ENCODE peak calls at places on chromosomes 5 and 9, in seven cellular contexts. One of them, this sample, is unnamed.

GRCh38 chr5:32298056-32298420 is 14.7 kb downstream of the MTMR12 start:
- DNase-seq in GM12864: no peak
- DNase-seq in IMR-90: no peak
- DNase-seq in lower leg skin: no peak
- DNase-seq in fibroblast of lung: no peak
- DNase-seq in adrenal gland: no peak
- DNase-seq in BJ: no peak
- DNase-seq in this sample: no peak

GRCh38 chr9:92986175-92987110 is 39.1 kb downstream of the FGD3 start:
- DNase-seq in GM12864: no peak
- DNase-seq in IMR-90: no peak
- DNase-seq in lower leg skin: no peak
- DNase-seq in fibroblast of lung: peak
- DNase-seq in adrenal gland: no peak
- DNase-seq in BJ: no peak
- DNase-seq in this sample: no peak

GRCh38 chr9:4339783-4340335 is 40.0 kb upstream of the GLIS3 start:
- DNase-seq in GM12864: no peak
- DNase-seq in IMR-90: peak
- DNase-seq in lower leg skin: no peak
- DNase-seq in fibroblast of lung: no peak
- DNase-seq in adrenal gland: no peak
- DNase-seq in BJ: no peak
- DNase-seq in this sample: no peak

GRCh38 chr5:151775025-151775606 is 3.4 kb downstream of the G3BP1 start:
- DNase-seq in GM12864: no peak
- DNase-seq in IMR-90: no peak
- DNase-seq in lower leg skin: no peak
- DNase-seq in fibroblast of lung: no peak
- DNase-seq in adrenal gland: no peak
- DNase-seq in BJ: no peak
- DNase-seq in this sample: no peak

GRCh38 chr5:10374032-10374431 is 20.5 kb downstream of the MARCHF6 start:
- DNase-seq in GM12864: no peak
- DNase-seq in IMR-90: no peak
- DNase-seq in lower leg skin: no peak
- DNase-seq in fibroblast of lung: no peak
- DNase-seq in adrenal gland: no peak
- DNase-seq in BJ: no peak
- DNase-seq in this sample: no peak

GRCh38 chr9:126690431-126691051 is 76.8 kb downstream of the LMX1B start:
- DNase-seq in GM12864: no peak
- DNase-seq in IMR-90: no peak
- DNase-seq in lower leg skin: no peak
- DNase-seq in fibroblast of lung: no peak
- DNase-seq in adrenal gland: no peak
- DNase-seq in BJ: no peak
- DNase-seq in this sample: no peak

GRCh38 chr5:133460172-133460758 is 152.1 kb downstream of the FSTL4 start:
- DNase-seq in GM12864: no peak
- DNase-seq in IMR-90: no peak
- DNase-seq in lower leg skin: no peak
- DNase-seq in fibroblast of lung: peak
- DNase-seq in adrenal gland: no peak
- DNase-seq in BJ: no peak
- DNase-seq in this sample: no peak

GRCh38 chr5:134982230-134982629 is 14.5 kb downstream of the CATSPER3 start:
- DNase-seq in GM12864: no peak
- DNase-seq in IMR-90: no peak
- DNase-seq in lower leg skin: no peak
- DNase-seq in fibroblast of lung: peak
- DNase-seq in adrenal gland: no peak
- DNase-seq in BJ: no peak
- DNase-seq in this sample: no peak

GRCh38 chr5:180370861-180371641 is 17.9 kb upstream of the GFPT2 start:
- DNase-seq in GM12864: no peak
- DNase-seq in IMR-90: no peak
- DNase-seq in lower leg skin: no peak
- DNase-seq in fibroblast of lung: no peak
- DNase-seq in adrenal gland: no peak
- DNase-seq in BJ: no peak
- DNase-seq in this sample: no peak

GRCh38 chr5:172114875-172115422 is 73.1 kb downstream of the STK10 start:
- DNase-seq in GM12864: peak
- DNase-seq in IMR-90: no peak
- DNase-seq in lower leg skin: no peak
- DNase-seq in fibroblast of lung: no peak
- DNase-seq in adrenal gland: no peak
- DNase-seq in BJ: no peak
- DNase-seq in this sample: no peak

GRCh38 chr9:133166392-133166791 is 2.7 kb upstream of the GBGT1 start:
- DNase-seq in GM12864: no peak
- DNase-seq in IMR-90: no peak
- DNase-seq in lower leg skin: no peak
- DNase-seq in fibroblast of lung: no peak
- DNase-seq in adrenal gland: no peak
- DNase-seq in BJ: no peak
- DNase-seq in this sample: no peak

GRCh38 chr5:158126442-158127399 is 267.8 kb upstream of the CLINT1 start:
- DNase-seq in GM12864: no peak
- DNase-seq in IMR-90: no peak
- DNase-seq in lower leg skin: no peak
- DNase-seq in fibroblast of lung: peak
- DNase-seq in adrenal gland: no peak
- DNase-seq in BJ: no peak
- DNase-seq in this sample: no peak

GRCh38 chr5:2251751-2252150 is 369.0 kb upstream of the IRX4 start:
- DNase-seq in GM12864: no peak
- DNase-seq in IMR-90: no peak
- DNase-seq in lower leg skin: no peak
- DNase-seq in fibroblast of lung: no peak
- DNase-seq in adrenal gland: no peak
- DNase-seq in BJ: no peak
- DNase-seq in this sample: no peak

DNA sequence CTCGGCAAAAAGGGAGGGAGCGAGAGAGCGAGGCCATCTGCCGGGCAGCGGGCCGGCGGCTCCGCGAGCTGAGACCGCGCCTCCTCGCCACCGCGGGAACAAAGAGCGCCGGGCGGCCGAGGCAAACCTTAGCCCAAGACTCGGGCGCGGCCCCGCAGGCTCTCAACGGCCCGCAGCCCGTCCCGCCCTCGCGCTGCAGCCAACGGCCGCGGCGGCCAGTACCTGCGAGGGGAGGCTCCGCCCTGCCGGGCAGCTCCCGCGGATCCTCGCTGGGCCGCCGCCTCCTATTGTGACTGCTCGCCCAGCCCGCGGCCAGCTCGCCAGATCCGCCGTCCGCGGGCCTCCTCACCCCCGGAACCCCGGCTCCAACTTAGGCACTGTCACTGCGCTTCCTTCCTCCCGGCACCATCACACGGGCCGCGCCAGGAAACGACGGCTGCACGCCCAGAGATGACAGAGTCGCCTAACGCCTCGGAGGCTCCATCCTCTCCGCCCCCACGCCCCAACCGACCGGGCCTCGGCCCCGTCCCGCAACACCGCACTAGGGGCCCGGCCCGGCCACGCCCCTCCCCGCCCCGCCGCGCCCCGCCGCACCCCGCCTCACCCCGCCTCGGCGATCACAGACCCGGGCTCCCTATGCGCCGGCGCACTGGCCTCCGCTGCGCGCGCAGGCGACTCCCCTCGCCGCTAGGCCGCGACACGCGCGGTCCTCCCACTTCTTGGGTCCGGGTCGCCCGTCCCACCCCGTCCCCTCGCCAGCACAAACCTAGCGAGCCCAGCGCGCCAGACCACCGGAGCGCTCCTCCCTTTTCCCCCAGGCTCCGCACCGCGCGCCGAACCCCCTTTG is 486 bp upstream of the RNF38 start:
- DNase-seq in GM12864: peak
- DNase-seq in IMR-90: peak
- DNase-seq in lower leg skin: peak
- DNase-seq in fibroblast of lung: peak
- DNase-seq in adrenal gland: peak
- DNase-seq in BJ: no peak
- DNase-seq in this sample: no peak
- TF ChIP-seq CTCF in GM12864: no peak
- TF ChIP-seq CTCF in IMR-90: no peak
- TF ChIP-seq CTCF in lower leg skin: no peak
- TF ChIP-seq CTCF in fibroblast of lung: no peak
- TF ChIP-seq CTCF in adrenal gland: no peak
- TF ChIP-seq CTCF in BJ: no peak
- TF ChIP-seq CTCF in this sample: no peak

DNA sequence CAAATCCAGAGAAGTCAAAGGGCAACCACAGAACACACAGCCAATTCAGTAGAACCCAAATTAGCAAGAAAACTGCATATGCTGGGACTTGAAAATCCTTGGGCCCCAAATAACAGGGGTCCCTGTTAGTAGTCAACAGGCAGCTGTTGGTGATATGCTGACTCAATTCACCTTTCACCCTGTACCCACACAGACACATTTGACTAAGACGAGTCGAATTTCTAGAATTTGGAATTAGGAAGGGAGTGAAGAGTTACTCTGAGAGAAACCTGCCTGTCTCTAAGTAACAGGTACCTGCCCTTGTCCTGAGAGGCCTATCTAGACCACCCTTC is 817 bp upstream of the VCP start:
- DNase-seq in GM12864: no peak
- DNase-seq in IMR-90: peak
- DNase-seq in lower leg skin: no peak
- DNase-seq in fibroblast of lung: no peak
- DNase-seq in adrenal gland: no peak
- DNase-seq in BJ: no peak
- DNase-seq in this sample: no peak
- H3K4me3 ChIP-seq in GM12864: peak
- H3K4me3 ChIP-seq in IMR-90: no peak
- H3K4me3 ChIP-seq in lower leg skin: no peak
- H3K4me3 ChIP-seq in fibroblast of lung: no peak
- H3K4me3 ChIP-seq in adrenal gland: no peak
- H3K4me3 ChIP-seq in BJ: no peak
- H3K4me3 ChIP-seq in this sample: no peak

GRCh38 chr5:177455036-177455660 is 8.5 kb downstream of the PRR7 start:
- DNase-seq in GM12864: peak
- DNase-seq in IMR-90: peak
- DNase-seq in lower leg skin: no peak
- DNase-seq in fibroblast of lung: peak
- DNase-seq in adrenal gland: peak
- DNase-seq in BJ: no peak
- DNase-seq in this sample: no peak

GRCh38 chr5:177455661-177456590 is 9.3 kb downstream of the PRR7 start:
- DNase-seq in GM12864: peak
- DNase-seq in IMR-90: peak
- DNase-seq in lower leg skin: peak
- DNase-seq in fibroblast of lung: peak
- DNase-seq in adrenal gland: peak
- DNase-seq in BJ: no peak
- DNase-seq in this sample: no peak

GRCh38 chr5:177458122-177458681 is 11.6 kb downstream of the PRR7 start:
- DNase-seq in GM12864: no peak
- DNase-seq in IMR-90: no peak
- DNase-seq in lower leg skin: no peak
- DNase-seq in fibroblast of lung: no peak
- DNase-seq in adrenal gland: no peak
- DNase-seq in BJ: no peak
- DNase-seq in this sample: no peak

GRCh38 chr5:177457239-177458121 is 10.9 kb downstream of the PRR7 start:
- DNase-seq in GM12864: peak
- DNase-seq in IMR-90: peak
- DNase-seq in lower leg skin: peak
- DNase-seq in fibroblast of lung: peak
- DNase-seq in adrenal gland: peak
- DNase-seq in BJ: peak
- DNase-seq in this sample: peak

GRCh38 chr5:177456591-177456964 is 10.0 kb downstream of the PRR7 start:
- DNase-seq in GM12864: no peak
- DNase-seq in IMR-90: no peak
- DNase-seq in lower leg skin: no peak
- DNase-seq in fibroblast of lung: no peak
- DNase-seq in adrenal gland: no peak
- DNase-seq in BJ: no peak
- DNase-seq in this sample: no peak
- TF ChIP-seq CTCF in GM12864: no peak
- TF ChIP-seq CTCF in IMR-90: no peak
- TF ChIP-seq CTCF in lower leg skin: no peak
- TF ChIP-seq CTCF in fibroblast of lung: no peak
- TF ChIP-seq CTCF in adrenal gland: no peak
- TF ChIP-seq CTCF in BJ: no peak
- TF ChIP-seq CTCF in this sample: no peak

DNA sequence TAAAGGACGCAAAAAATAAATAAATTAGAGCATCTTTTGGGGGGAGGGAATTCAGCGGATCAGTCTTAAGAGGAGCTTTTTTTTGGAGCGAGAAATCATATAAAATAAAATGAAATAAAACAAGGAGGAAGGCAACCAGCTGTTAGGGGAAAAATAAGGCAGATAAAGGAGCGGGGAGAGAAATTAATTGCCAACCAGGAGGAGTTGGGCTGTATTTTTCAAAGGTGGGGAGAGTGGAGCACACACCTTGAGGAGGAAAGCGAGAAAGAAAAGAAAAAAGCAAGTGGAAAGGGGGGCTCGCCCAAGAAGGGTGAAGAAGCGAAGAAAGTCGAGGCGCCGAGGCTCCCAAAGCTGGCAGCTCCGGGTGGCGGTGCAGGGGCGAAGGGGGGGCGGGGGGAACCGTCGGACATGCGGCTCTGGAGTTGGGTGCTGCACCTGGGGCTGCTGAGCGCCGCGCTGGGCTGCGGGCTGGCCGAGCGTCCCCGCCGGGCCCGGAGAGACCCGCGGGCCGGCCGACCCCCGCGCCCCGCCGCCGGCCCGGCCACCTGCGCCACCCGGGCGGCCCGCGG is at the start of gene PAPPA:
- DNase-seq in GM12864: no peak
- DNase-seq in IMR-90: no peak
- DNase-seq in lower leg skin: no peak
- DNase-seq in fibroblast of lung: no peak
- DNase-seq in adrenal gland: no peak
- DNase-seq in BJ: no peak
- DNase-seq in this sample: no peak
- H3K4me3 ChIP-seq in GM12864: no peak
- H3K4me3 ChIP-seq in IMR-90: peak
- H3K4me3 ChIP-seq in lower leg skin: peak
- H3K4me3 ChIP-seq in fibroblast of lung: peak
- H3K4me3 ChIP-seq in adrenal gland: no peak
- H3K4me3 ChIP-seq in BJ: peak
- H3K4me3 ChIP-seq in this sample: peak

DNA sequence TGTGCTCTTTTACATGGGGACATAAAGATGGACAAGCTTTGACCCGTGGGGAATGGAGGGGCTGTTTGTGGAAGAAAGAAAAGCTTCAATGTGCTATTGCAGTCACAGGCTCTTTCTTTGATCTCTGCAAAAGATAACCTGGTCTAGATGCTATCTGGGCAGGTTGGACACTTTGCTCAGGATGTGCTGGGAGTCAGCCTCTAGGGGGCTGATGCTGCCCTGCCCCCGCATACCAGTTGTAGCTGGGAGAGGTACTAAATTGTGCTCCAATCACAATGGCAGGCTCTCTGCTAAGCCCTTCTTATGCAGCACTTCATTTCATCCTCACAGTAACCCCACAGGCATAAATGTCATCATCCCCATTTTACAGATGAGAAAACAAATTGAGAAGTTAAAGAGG is 67.2 kb downstream of the PSD2 start:
- DNase-seq in GM12864: no peak
- DNase-seq in IMR-90: no peak
- DNase-seq in lower leg skin: no peak
- DNase-seq in fibroblast of lung: no peak
- DNase-seq in adrenal gland: no peak
- DNase-seq in BJ: no peak
- DNase-seq in this sample: no peak
- TF ChIP-seq CTCF in GM12864: no peak
- TF ChIP-seq CTCF in IMR-90: no peak
- TF ChIP-seq CTCF in lower leg skin: no peak
- TF ChIP-seq CTCF in fibroblast of lung: no peak
- TF ChIP-seq CTCF in adrenal gland: no peak
- TF ChIP-seq CTCF in BJ: no peak
- TF ChIP-seq CTCF in this sample: peak

GRCh38 chr5:129096382-129096991 is 1.9 kb downstream of the ISOC1 start:
- DNase-seq in GM12864: no peak
- DNase-seq in IMR-90: no peak
- DNase-seq in lower leg skin: no peak
- DNase-seq in fibroblast of lung: no peak
- DNase-seq in adrenal gland: no peak
- DNase-seq in BJ: no peak
- DNase-seq in this sample: no peak
- H3K4me3 ChIP-seq in GM12864: no peak
- H3K4me3 ChIP-seq in IMR-90: no peak
- H3K4me3 ChIP-seq in lower leg skin: no peak
- H3K4me3 ChIP-seq in fibroblast of lung: no peak
- H3K4me3 ChIP-seq in adrenal gland: no peak
- H3K4me3 ChIP-seq in BJ: no peak
- H3K4me3 ChIP-seq in this sample: no peak